ENCODE peak calls at places on chromosomes 13 and 19, in five cellular contexts. X, N, G, I and V are unnamed samples.
A peak's percentile ranks its signal among the peaks of the same experiment; 100 is the strongest.

GRCh38 chr19:16106121-16106520 is 5.6 kb upstream of the RAB8A start:
- DNase-seq in X (no peak), N (no peak), G (no peak), I (no peak), V (no peak)

GRCh38 chr19:27776020-27776419 is 1436.9 kb downstream of the UQCRFS1 start:
- DNase-seq in X (no peak), N (no peak), G (no peak), I (no peak), V (no peak)

GRCh38 chr13:37144661-37145060 is 39.2 kb upstream of the CSNK1A1L start:
- DNase-seq in X (no peak), N (no peak), G (no peak), I (no peak), V (no peak)

GRCh38 chr19:41249707-41250423 is 14.3 kb upstream of the HNRNPUL1 start:
- DNase-seq in X (no peak), N (no peak), G (no peak), I (no peak), V (no peak)

GRCh38 chr13:31437975-31438374 is 238.2 kb downstream of the B3GLCT start:
- DNase-seq in X (no peak), N (no peak), G (no peak), I (no peak), V (no peak)

GRCh38 chr19:640606-641170 is 1.0 kb downstream of the FGF22 start:
- DNase-seq in X (no peak), N (no peak), G (no peak), I (no peak), V (no peak)

GRCh38 chr19:55044286-55044685 is 6.2 kb upstream of the GP6 start:
- DNase-seq in X (no peak), N (no peak), G (no peak), I (peak; percentile 62), V (no peak)

GRCh38 chr13:95206116-95206515 is 95.1 kb downstream of the ABCC4 start:
- DNase-seq in X (no peak), N (no peak), G (no peak), I (no peak), V (no peak)

GRCh38 chr19:56507446-56508281 is at the start of gene ZNF471:
- DNase-seq in X (peak; percentile 99), N (peak; percentile 96), G (peak; percentile 42), I (peak; percentile 100), V (peak; percentile 100)

GRCh38 chr19:13935765-13936486 is 2.3 kb downstream of the PODNL1 start:
- DNase-seq in X (no peak), N (no peak), G (no peak), I (no peak), V (no peak)

GRCh38 chr13:50994651-50995050 is 85.1 kb downstream of the RNASEH2B start:
- DNase-seq in X (no peak), N (no peak), G (no peak), I (no peak), V (no peak)

GRCh38 chr19:14035706-14036105 is 4.1 kb downstream of the IL27RA start:
- DNase-seq in X (no peak), N (no peak), G (no peak), I (no peak), V (no peak)

GRCh38 chr13:42474954-42475353 is 99.0 kb upstream of the TNFSF11 start:
- DNase-seq in X (no peak), N (no peak), G (no peak), I (no peak), V (no peak)

GRCh38 chr13:99367106-99367616 is 60.0 kb upstream of the GPR183 start:
- DNase-seq in X (no peak), N (no peak), G (no peak), I (no peak), V (no peak)

GRCh38 chr13:109840201-109840892 is 54.0 kb upstream of the IRS2 start:
- DNase-seq in X (no peak), N (no peak), G (no peak), I (no peak), V (no peak)

GRCh38 chr13:106357198-106357597 is 178.3 kb downstream of the EFNB2 start:
- DNase-seq in X (no peak), N (no peak), G (no peak), I (no peak), V (no peak)

GRCh38 chr19:45352062-45352461 is 11.5 kb downstream of the KLC3 start:
- DNase-seq in X (no peak), N (no peak), G (no peak), I (no peak), V (no peak)

GRCh38 chr19:495440-496332 is 600 bp upstream of the MADCAM1 start:
- DNase-seq in X (peak; percentile 31), N (no peak), G (no peak), I (peak; percentile 92), V (peak; percentile 25)

GRCh38 chr13:109999659-110000533 is 213.5 kb upstream of the IRS2 start:
- DNase-seq in X (no peak), N (no peak), G (no peak), I (no peak), V (no peak)

GRCh38 chr19:294819-295686 is 3.9 kb upstream of the PLPP2 start:
- DNase-seq in X (no peak), N (no peak), G (no peak), I (peak; percentile 86), V (peak; percentile 23)

GRCh38 chr13:26213345-26213744 is 8.8 kb downstream of the RNF6 start:
- DNase-seq in X (no peak), N (no peak), G (no peak), I (no peak), V (no peak)

GRCh38 chr19:33763661-33764343 is 32.9 kb upstream of the KCTD15 start:
- DNase-seq in X (no peak), N (no peak), G (no peak), I (no peak), V (peak; percentile 83)

GRCh38 chr13:94515911-94516310 is 36.4 kb upstream of the DCT start:
- DNase-seq in X (no peak), N (no peak), G (no peak), I (no peak), V (no peak)

GRCh38 chr19:5172859-5173577 is 167.6 kb downstream of the PTPRS start:
- DNase-seq in X (peak; percentile 25), N (no peak), G (no peak), I (no peak), V (no peak)

GRCh38 chr13:112793545-112794445 is 104.0 kb downstream of the ATP11A start:
- DNase-seq in X (no peak), N (no peak), G (no peak), I (peak; percentile 62), V (no peak)